ENCODE peak calls at places on chromosomes 16 and 17, in seven cellular contexts. D is SK-N-SH, M is nephron progenitor cell, Q is HFF-Myc, B is ovary, W is B cell, C is progenitor cell of endocrine pancreas. F is an unnamed sample.

GRCh38 chr17:32971171-32971570 is 20.5 kb upstream of the SPACA3 start:
- DNase-seq in Q (no peak), B (no peak), C (no peak), W (no peak), D (no peak), M (no peak), F (peak)

GRCh38 chr17:20986767-20987510 is 55.9 kb downstream of the USP22 start:
- DNase-seq in B (no peak), Q (no peak), M (no peak), D (no peak), C (no peak), W (no peak), F (no peak)

GRCh38 chr16:89067677-89068076 is 26.0 kb upstream of the ACSF3 start:
- DNase-seq in W (peak), B (no peak), Q (no peak), C (no peak), D (peak), M (no peak), F (no peak)

GRCh38 chr17:81033535-81034167 is 1.3 kb upstream of the BAIAP2 start:
- DNase-seq in Q (no peak), B (no peak), W (no peak), M (no peak), D (no peak), C (no peak), F (no peak)

GRCh38 chr16:89534147-89534788 is 26.1 kb downstream of the SPG7 start:
- DNase-seq in C (no peak), Q (no peak), M (no peak), D (no peak), W (peak), B (no peak), F (peak)

GRCh38 chr16:6682142-6682811 is 650.4 kb upstream of the RBFOX1 start:
- DNase-seq in D (peak), M (peak), C (peak), B (no peak), W (no peak), Q (no peak), F (no peak)

GRCh38 chr17:64326420-64327054 is 63.5 kb upstream of the TEX2 start:
- DNase-seq in Q (no peak), C (no peak), W (peak), D (no peak), M (no peak), B (peak), F (no peak)

GRCh38 chr17:9044796-9045470 is 23.6 kb downstream of the NTN1 start:
- DNase-seq in W (no peak), C (no peak), B (no peak), M (no peak), Q (no peak), D (no peak), F (no peak)

GRCh38 chr16:78127130-78127529 is 27.7 kb downstream of the WWOX start:
- DNase-seq in Q (no peak), C (no peak), M (no peak), W (no peak), B (no peak), D (no peak), F (no peak)

GRCh38 chr16:82169861-82170845 is at the start of gene MPHOSPH6:
- DNase-seq in C (peak), Q (peak), B (peak), D (peak), W (peak), M (peak), F (peak)

GRCh38 chr17:61839300-61839786 is 24.0 kb downstream of the BRIP1 start:
- DNase-seq in D (no peak), Q (no peak), B (no peak), M (no peak), C (no peak), W (no peak), F (no peak)

GRCh38 chr16:88491560-88492310 is 38.7 kb downstream of the ZFPM1 start:
- DNase-seq in W (no peak), Q (no peak), C (no peak), D (no peak), M (no peak), B (no peak), F (no peak)

GRCh38 chr16:7037491-7037890 is 295.2 kb upstream of the RBFOX1 start:
- DNase-seq in Q (no peak), D (no peak), M (no peak), W (no peak), B (no peak), C (no peak), F (no peak)

GRCh38 chr16:11203111-11203623 is 52.8 kb downstream of the SOCS1 start:
- DNase-seq in D (no peak), B (no peak), W (no peak), M (no peak), C (no peak), Q (no peak), F (no peak)

GRCh38 chr16:3266873-3267537 is 10.6 kb upstream of the MEFV start:
- DNase-seq in B (no peak), M (no peak), W (no peak), D (peak), Q (peak), C (no peak), F (peak)

GRCh38 chr17:14308636-14308964 is 7.7 kb downstream of the HS3ST3B1 start:
- DNase-seq in M (no peak), D (no peak), Q (no peak), C (no peak), B (no peak), W (no peak), F (no peak)

GRCh38 chr17:79778504-79779087 is 648 bp downstream of the CBX2 start:
- DNase-seq in C (no peak), M (peak), B (peak), D (peak), Q (no peak), W (peak), F (no peak)

GRCh38 chr17:66459811-66460270 is 157.4 kb downstream of the PRKCA start:
- DNase-seq in Q (peak), D (no peak), C (no peak), B (peak), W (no peak), M (no peak), F (peak)

GRCh38 chr17:33932996-33933395 is 322.1 kb upstream of the CCL2 start:
- DNase-seq in W (no peak), Q (no peak), B (no peak), C (no peak), D (no peak), M (no peak), F (no peak)

DNA sequence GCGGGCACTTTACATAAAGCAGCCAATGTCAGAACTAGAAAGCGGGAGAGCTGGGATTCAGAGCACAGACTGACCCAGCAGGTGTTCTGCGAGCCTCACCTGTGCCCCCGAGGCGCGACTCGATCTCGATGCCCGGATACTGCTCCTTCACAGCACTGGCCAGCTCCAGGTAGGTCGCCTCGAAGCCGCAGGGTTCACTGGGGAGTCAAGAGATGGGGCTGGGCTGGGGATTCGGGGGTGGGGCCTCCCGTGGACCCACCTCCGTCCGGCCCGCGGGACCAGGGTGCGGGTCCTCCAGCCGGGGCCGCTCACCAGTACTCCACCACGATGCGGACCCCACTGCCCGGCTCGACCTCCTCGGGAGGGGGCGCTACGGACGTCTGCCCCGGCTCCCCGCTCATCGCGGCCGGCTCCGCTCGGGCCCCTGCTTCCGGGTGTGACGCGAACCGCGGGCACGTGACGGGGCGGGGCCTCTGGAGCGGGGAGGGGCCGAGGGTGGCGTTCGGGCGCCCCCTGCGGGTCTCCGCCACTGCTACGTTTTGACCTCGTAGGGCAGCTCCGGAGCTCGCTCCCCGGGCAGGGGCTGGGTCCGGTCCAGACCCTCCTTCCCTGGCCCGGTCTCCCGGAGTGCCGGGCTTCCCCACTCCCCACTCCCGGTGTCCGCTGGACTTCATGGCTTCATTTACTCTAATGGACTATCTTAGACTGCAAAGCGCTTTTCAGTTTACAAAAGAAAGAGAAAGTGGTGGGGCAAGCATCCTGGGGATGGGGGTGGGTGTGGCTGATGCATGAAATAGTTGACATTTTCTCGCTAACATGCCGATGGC is at the start of gene MIEN1:
- DNase-seq in Q (peak), W (peak), C (peak), B (peak), D (peak), M (peak), F (peak)
- TF ChIP-seq CTCF in Q (peak), W (peak), C (peak), B (peak), D (peak), M (peak), F (peak)

DNA sequence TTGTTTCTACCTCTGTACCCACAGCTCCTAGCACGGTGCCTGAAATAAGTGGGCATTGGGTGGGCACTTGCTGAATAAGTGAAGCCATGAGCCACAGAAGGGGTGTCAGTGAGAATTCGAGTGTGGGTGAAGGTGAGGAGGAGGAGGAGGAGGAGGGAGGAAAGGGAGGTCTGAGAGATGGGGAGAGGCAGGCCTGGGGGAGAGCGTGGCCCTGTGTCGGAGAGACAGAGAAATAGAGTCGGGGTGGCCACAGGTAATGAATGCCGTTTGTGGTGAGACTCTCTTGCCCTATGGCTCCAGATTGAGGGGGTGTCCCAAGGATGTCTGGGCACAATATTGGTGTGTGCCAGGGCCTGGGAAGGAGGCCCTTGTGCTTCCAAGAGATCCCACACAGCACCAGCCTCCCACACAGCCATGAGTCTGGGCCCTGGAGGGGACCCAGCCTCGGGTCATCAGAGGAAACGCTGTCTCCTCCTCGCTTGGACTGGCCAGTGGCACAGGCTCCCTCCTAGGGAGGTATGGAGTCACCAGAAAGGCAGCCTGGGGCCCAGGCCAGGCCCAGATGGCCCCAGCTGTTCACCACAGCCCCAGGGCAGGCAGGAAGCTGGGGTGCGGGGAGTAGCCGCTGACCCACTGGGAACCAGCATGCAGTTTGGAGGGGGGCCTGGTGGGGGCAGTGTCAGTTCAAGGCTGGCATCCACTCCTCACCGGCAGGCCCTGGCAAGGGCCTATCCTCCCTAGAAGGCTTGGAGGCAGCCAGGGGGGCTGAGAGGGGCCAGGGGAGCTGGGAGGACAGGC is 49.0 kb downstream of the SDK2 start:
- DNase-seq in M (peak), C (peak), D (peak), W (peak), Q (no peak), B (no peak), F (no peak)
- TF ChIP-seq CTCF in M (peak), C (peak), D (peak), W (peak), Q (peak), B (no peak), F (no peak)

DNA sequence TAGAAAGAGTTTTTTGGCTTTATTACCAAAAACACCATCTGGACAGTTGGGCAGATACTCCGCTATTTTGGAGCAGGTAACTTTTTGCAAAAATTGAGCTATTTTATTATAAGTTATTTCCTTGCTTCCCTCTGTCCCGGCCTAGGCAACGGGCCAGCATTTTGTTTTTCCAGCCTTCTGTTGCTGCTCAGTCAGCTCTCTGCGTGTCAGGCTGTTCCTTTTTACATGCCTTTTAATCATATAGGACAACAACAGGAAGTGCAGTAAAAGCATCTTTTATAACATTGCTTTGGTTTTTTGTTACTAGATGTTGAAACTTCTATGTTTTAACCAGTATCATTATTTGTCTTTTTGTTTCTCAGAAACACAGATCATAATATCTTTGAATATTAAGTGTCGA is 30.4 kb downstream of the PPM1D start:
- DNase-seq in C (no peak), D (no peak), Q (no peak), B (peak), W (no peak), M (no peak), F (no peak)
- TF ChIP-seq CTCF in C (no peak), D (no peak), Q (no peak), B (no peak), W (no peak), M (no peak), F (no peak)

GRCh38 chr17:45231481-45232116 is 9.9 kb downstream of the FMNL1 start:
- DNase-seq in Q (no peak), C (no peak), M (peak), B (no peak), W (no peak), D (peak), F (no peak)
- TF ChIP-seq CTCF in Q (peak), C (peak), M (peak), B (no peak), W (peak), D (peak), F (peak)

DNA sequence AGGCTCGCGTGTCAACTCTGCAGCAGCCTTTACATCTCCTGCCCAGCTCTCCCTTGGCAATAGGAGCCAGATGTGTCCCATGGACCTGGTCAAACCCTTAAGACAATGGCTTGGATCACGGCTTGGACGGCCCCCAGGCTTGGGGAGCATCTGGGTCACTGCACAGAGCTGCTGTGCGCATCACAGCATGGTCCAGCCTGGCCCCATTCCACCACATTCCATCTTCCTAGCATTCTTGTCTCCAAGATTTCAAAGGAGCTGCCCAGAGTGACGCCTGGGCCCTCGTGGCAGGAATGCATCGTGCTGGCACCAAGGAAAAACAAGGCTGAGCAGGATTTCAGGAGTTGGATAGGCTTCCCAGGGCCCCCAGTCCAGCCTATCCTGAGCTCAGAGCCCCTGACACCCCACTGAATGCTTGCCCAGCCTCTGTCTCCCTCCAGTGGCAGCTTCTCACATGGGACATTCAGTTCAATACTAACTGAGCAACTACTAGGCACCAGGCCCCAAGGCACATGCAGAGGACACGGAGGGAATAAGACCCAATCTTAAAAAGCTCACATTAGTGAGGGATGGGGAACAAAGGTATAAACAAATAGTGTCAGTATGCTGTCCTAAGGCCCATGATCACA is 34.3 kb downstream of the TK2 start:
- DNase-seq in Q (no peak), B (no peak), C (no peak), W (no peak), D (no peak), M (no peak), F (peak)
- TF ChIP-seq CTCF in Q (peak), B (no peak), C (peak), W (no peak), D (peak), M (no peak), F (peak)

GRCh38 chr16:72246423-72246822 is 74.5 kb upstream of the PMFBP1 start:
- DNase-seq in M (no peak), B (no peak), Q (no peak), C (no peak), D (no peak), W (no peak), F (no peak)

GRCh38 chr16:72244853-72245252 is 72.9 kb upstream of the PMFBP1 start:
- DNase-seq in W (no peak), B (no peak), D (no peak), C (no peak), M (no peak), Q (no peak), F (no peak)

GRCh38 chr16:72242757-72243156 is 70.8 kb upstream of the PMFBP1 start:
- DNase-seq in W (no peak), B (no peak), M (no peak), C (no peak), Q (no peak), D (no peak), F (no peak)

GRCh38 chr16:72240949-72241348 is 69.0 kb upstream of the PMFBP1 start:
- DNase-seq in Q (no peak), W (no peak), M (no peak), C (no peak), D (no peak), B (no peak), F (no peak)

GRCh38 chr16:72241930-72242329 is 70.0 kb upstream of the PMFBP1 start:
- DNase-seq in B (peak), W (no peak), M (peak), C (no peak), Q (peak), D (peak), F (peak)
- TF ChIP-seq CTCF in B (peak), W (peak), M (peak), C (peak), Q (peak), D (peak), F (peak)

GRCh38 chr17:17877548-17878358 is 41.0 kb upstream of the SREBF1 start:
- DNase-seq in B (peak), M (peak), Q (peak), C (no peak), W (no peak), D (peak), F (peak)
- TF ChIP-seq CTCF in B (no peak), M (no peak), Q (no peak), C (no peak), W (no peak), D (peak), F (no peak)